ENCODE peak calls at places on chromosomes 3 and 15, in four cellular contexts. One of them, this sample, is unnamed.

GRCh38 chr15:65887565-65887964 is 18.3 kb downstream of the RAB11A start:
- DNase-seq in NCI-H2081: no peak
- DNase-seq in GM06990: no peak
- DNase-seq in CD4-positive, alpha-beta memory T cell: peak
- DNase-seq in this sample: no peak

GRCh38 chr3:169104972-169105371 is 558.5 kb downstream of the MECOM start:
- DNase-seq in CD4-positive, alpha-beta memory T cell: no peak
- DNase-seq in NCI-H2081: no peak
- DNase-seq in GM06990: no peak
- DNase-seq in this sample: no peak

GRCh38 chr3:149655826-149656599 is 1.8 kb downstream of the WWTR1 start:
- DNase-seq in GM06990: no peak
- DNase-seq in CD4-positive, alpha-beta memory T cell: no peak
- DNase-seq in NCI-H2081: no peak
- DNase-seq in this sample: no peak

GRCh38 chr3:72996473-72997333 is at the start of gene PPP4R2:
- DNase-seq in NCI-H2081: peak
- DNase-seq in CD4-positive, alpha-beta memory T cell: peak
- DNase-seq in GM06990: peak
- DNase-seq in this sample: peak

GRCh38 chr3:6857510-6857909 is 3.4 kb upstream of the GRM7 start:
- DNase-seq in CD4-positive, alpha-beta memory T cell: no peak
- DNase-seq in NCI-H2081: no peak
- DNase-seq in GM06990: no peak
- DNase-seq in this sample: no peak

GRCh38 chr3:127674793-127675189 is 2.0 kb downstream of the ABTB1 start:
- DNase-seq in GM06990: no peak
- DNase-seq in NCI-H2081: no peak
- DNase-seq in CD4-positive, alpha-beta memory T cell: no peak
- DNase-seq in this sample: no peak

GRCh38 chr3:194738254-194739093 is 52.8 kb downstream of the FAM43A start:
- DNase-seq in NCI-H2081: peak
- DNase-seq in CD4-positive, alpha-beta memory T cell: no peak
- DNase-seq in GM06990: no peak
- DNase-seq in this sample: no peak

GRCh38 chr3:87069021-87069420 is 78.1 kb upstream of the VGLL3 start:
- DNase-seq in NCI-H2081: no peak
- DNase-seq in GM06990: no peak
- DNase-seq in CD4-positive, alpha-beta memory T cell: no peak
- DNase-seq in this sample: no peak

GRCh38 chr3:30604091-30604490 is 2.3 kb upstream of the TGFBR2 start:
- DNase-seq in NCI-H2081: no peak
- DNase-seq in GM06990: no peak
- DNase-seq in CD4-positive, alpha-beta memory T cell: no peak
- DNase-seq in this sample: no peak

GRCh38 chr15:71111950-71112349 is 3.3 kb upstream of the THSD4 start:
- DNase-seq in CD4-positive, alpha-beta memory T cell: no peak
- DNase-seq in NCI-H2081: no peak
- DNase-seq in GM06990: no peak
- DNase-seq in this sample: no peak

GRCh38 chr3:187066228-187066995 is 72.9 kb downstream of the RPL39L start:
- DNase-seq in NCI-H2081: no peak
- DNase-seq in CD4-positive, alpha-beta memory T cell: peak
- DNase-seq in GM06990: peak
- DNase-seq in this sample: peak

GRCh38 chr3:143585720-143586456 is 262.4 kb downstream of the SLC9A9 start:
- DNase-seq in CD4-positive, alpha-beta memory T cell: no peak
- DNase-seq in NCI-H2081: no peak
- DNase-seq in GM06990: no peak
- DNase-seq in this sample: peak

GRCh38 chr3:70108072-70108471 is 108.5 kb downstream of the SAMMSON start:
- DNase-seq in NCI-H2081: no peak
- DNase-seq in GM06990: no peak
- DNase-seq in CD4-positive, alpha-beta memory T cell: no peak
- DNase-seq in this sample: no peak

GRCh38 chr15:92807971-92808571 is 92.1 kb upstream of the CHD2 start:
- DNase-seq in CD4-positive, alpha-beta memory T cell: no peak
- DNase-seq in GM06990: peak
- DNase-seq in NCI-H2081: peak
- DNase-seq in this sample: no peak

GRCh38 chr15:66124626-66125025 is 128.9 kb downstream of the MEGF11 start:
- DNase-seq in CD4-positive, alpha-beta memory T cell: no peak
- DNase-seq in NCI-H2081: peak
- DNase-seq in GM06990: no peak
- DNase-seq in this sample: no peak

GRCh38 chr15:72456684-72457083 is 17.4 kb upstream of the ARIH1 start:
- DNase-seq in CD4-positive, alpha-beta memory T cell: no peak
- DNase-seq in NCI-H2081: no peak
- DNase-seq in GM06990: no peak
- DNase-seq in this sample: no peak

GRCh38 chr3:17544632-17545031 is 197.8 kb downstream of the TBC1D5 start:
- DNase-seq in GM06990: no peak
- DNase-seq in NCI-H2081: no peak
- DNase-seq in CD4-positive, alpha-beta memory T cell: no peak
- DNase-seq in this sample: no peak

GRCh38 chr3:146077181-146077580 is 83.8 kb downstream of the PLOD2 start:
- DNase-seq in GM06990: no peak
- DNase-seq in NCI-H2081: no peak
- DNase-seq in CD4-positive, alpha-beta memory T cell: no peak
- DNase-seq in this sample: no peak

GRCh38 chr3:148319161-148319915 is 378.4 kb upstream of the AGTR1 start:
- DNase-seq in GM06990: peak
- DNase-seq in NCI-H2081: no peak
- DNase-seq in CD4-positive, alpha-beta memory T cell: no peak
- DNase-seq in this sample: peak

GRCh38 chr3:141405025-141405424 is 36.7 kb downstream of the ZBTB38 start:
- DNase-seq in NCI-H2081: no peak
- DNase-seq in GM06990: no peak
- DNase-seq in CD4-positive, alpha-beta memory T cell: no peak
- DNase-seq in this sample: no peak

GRCh38 chr15:77599357-77599756 is 33.4 kb downstream of the LINGO1 start:
- DNase-seq in CD4-positive, alpha-beta memory T cell: no peak
- DNase-seq in GM06990: no peak
- DNase-seq in NCI-H2081: no peak
- DNase-seq in this sample: no peak

GRCh38 chr15:100918690-100919480 is at the start of gene LRRK1:
- DNase-seq in CD4-positive, alpha-beta memory T cell: no peak
- DNase-seq in GM06990: peak
- DNase-seq in NCI-H2081: peak
- DNase-seq in this sample: peak

GRCh38 chr3:18122264-18122663 is 302.9 kb downstream of the SATB1 start:
- DNase-seq in GM06990: no peak
- DNase-seq in NCI-H2081: no peak
- DNase-seq in CD4-positive, alpha-beta memory T cell: no peak
- DNase-seq in this sample: no peak

GRCh38 chr15:98807262-98807661 is 158.9 kb downstream of the IGF1R start:
- DNase-seq in GM06990: no peak
- DNase-seq in CD4-positive, alpha-beta memory T cell: no peak
- DNase-seq in NCI-H2081: no peak
- DNase-seq in this sample: no peak

GRCh38 chr15:63042879-63043340 is 363 bp downstream of the TPM1 start:
- DNase-seq in CD4-positive, alpha-beta memory T cell: no peak
- DNase-seq in NCI-H2081: no peak
- DNase-seq in GM06990: peak
- DNase-seq in this sample: peak

GRCh38 chr15:25504307-25504706 is 65.5 kb upstream of the UBE3A start:
- DNase-seq in CD4-positive, alpha-beta memory T cell: no peak
- DNase-seq in NCI-H2081: no peak
- DNase-seq in GM06990: no peak
- DNase-seq in this sample: no peak

GRCh38 chr15:36903922-36904479 is 196.3 kb downstream of the MEIS2 start:
- DNase-seq in GM06990: no peak
- DNase-seq in NCI-H2081: peak
- DNase-seq in CD4-positive, alpha-beta memory T cell: no peak
- DNase-seq in this sample: no peak

GRCh38 chr3:198113219-198114053 is 153.4 kb downstream of the LMLN start:
- DNase-seq in CD4-positive, alpha-beta memory T cell: no peak
- DNase-seq in GM06990: peak
- DNase-seq in NCI-H2081: no peak
- DNase-seq in this sample: peak

GRCh38 chr15:101250331-101250730 is 1.5 kb downstream of the CHSY1 start:
- DNase-seq in NCI-H2081: peak
- DNase-seq in CD4-positive, alpha-beta memory T cell: no peak
- DNase-seq in GM06990: no peak
- DNase-seq in this sample: no peak

GRCh38 chr3:134249935-134250716 is 533 bp downstream of the RYK start:
- DNase-seq in CD4-positive, alpha-beta memory T cell: peak
- DNase-seq in NCI-H2081: peak
- DNase-seq in GM06990: peak
- DNase-seq in this sample: peak

GRCh38 chr3:45712434-45713110 is 23.4 kb downstream of the SACM1L start:
- DNase-seq in GM06990: no peak
- DNase-seq in NCI-H2081: no peak
- DNase-seq in CD4-positive, alpha-beta memory T cell: no peak
- DNase-seq in this sample: no peak